ENCODE peak calls at places on chromosomes 4 and X, in nine cellular contexts. I is upper lobe of left lung; N is A549; A is lower lobe of right lung; R is CD4-positive, alpha-beta T cell; D is GM23338; O is GM13977; Q is HFF-Myc; L is osteoblast. E is an unnamed sample.

GRCh38 chrX:49910344-49910743 is 12.1 kb upstream of the CLCN5 start:
- DNase-seq in Q (no peak), I (no peak), N (no peak), O (no peak), L (no peak), A (no peak), R (no peak), D (no peak), E (no peak)

GRCh38 chrX:2423293-2423692 is 77.5 kb downstream of the DHRSX start:
- DNase-seq in L (no peak), R (no peak), O (no peak), D (no peak), N (no peak), A (no peak), I (no peak), Q (no peak), E (no peak)

GRCh38 chrX:70509078-70509477 is 64.4 kb downstream of the DLG3 start:
- DNase-seq in A (no peak), O (no peak), D (no peak), R (no peak), I (no peak), L (no peak), Q (no peak), N (no peak), E (no peak)

GRCh38 chrX:47637546-47638195 is 7.9 kb upstream of the CFP start:
- DNase-seq in I (peak; percentile 87), A (peak; percentile 83), D (peak; percentile 72), Q (no peak), L (peak; percentile 94), N (no peak), R (no peak), O (peak; percentile 70), E (no peak)

GRCh38 chrX:107675365-107675654 is 47.0 kb downstream of the PRPS1 start:
- DNase-seq in A (no peak), L (no peak), D (no peak), R (no peak), N (no peak), Q (no peak), I (no peak), O (no peak), E (no peak)

GRCh38 chr4:40283968-40284367 is 51.2 kb upstream of the CHRNA9 start:
- DNase-seq in D (peak; percentile 47), N (peak; percentile 70), Q (no peak), O (no peak), I (no peak), A (no peak), L (no peak), R (peak; percentile 58), E (peak; percentile 19)

GRCh38 chr4:119543187-119543586 is 85.4 kb downstream of the PDE5A start:
- DNase-seq in Q (no peak), O (no peak), A (no peak), I (no peak), D (no peak), N (no peak), R (no peak), L (no peak), E (no peak)

GRCh38 chr4:41069268-41069667 is 145.1 kb downstream of the APBB2 start:
- DNase-seq in I (no peak), A (no peak), R (no peak), L (no peak), D (no peak), N (no peak), O (no peak), Q (no peak), E (no peak)

GRCh38 chr4:169030575-169030982 is 20.5 kb upstream of the CBR4 start:
- DNase-seq in I (no peak), L (no peak), R (no peak), A (no peak), N (peak; percentile 62), O (no peak), D (no peak), Q (no peak), E (no peak)

GRCh38 chr4:109296545-109296944 is 5.9 kb downstream of the COL25A1 start:
- DNase-seq in O (no peak), Q (no peak), I (no peak), D (no peak), L (no peak), A (no peak), N (no peak), R (no peak), E (no peak)

GRCh38 chrX:124228849-124229248 is 103.6 kb upstream of the TEX13D start:
- DNase-seq in D (peak; percentile 41), I (no peak), R (no peak), L (no peak), O (no peak), N (no peak), Q (no peak), A (no peak), E (no peak)

GRCh38 chr4:11312389-11312788 is 116.3 kb downstream of the HS3ST1 start:
- DNase-seq in L (no peak), Q (no peak), N (no peak), D (no peak), A (no peak), I (no peak), R (no peak), O (no peak), E (no peak)

GRCh38 chr4:78621395-78621794 is 69.8 kb downstream of the ANXA3 start:
- DNase-seq in O (no peak), L (no peak), N (no peak), R (no peak), Q (no peak), A (no peak), I (no peak), D (no peak), E (no peak)

GRCh38 chrX:122504026-122504425 is 680.1 kb upstream of the GRIA3 start:
- DNase-seq in N (no peak), O (no peak), R (no peak), A (no peak), I (no peak), Q (no peak), L (no peak), D (no peak), E (no peak)

GRCh38 chr4:134780244-134780643 is 578.7 kb upstream of the PABPC4L start:
- DNase-seq in R (no peak), O (no peak), Q (no peak), A (no peak), N (no peak), I (no peak), D (no peak), L (no peak), E (no peak)

GRCh38 chr4:134773497-134774000 is 572.0 kb upstream of the PABPC4L start:
- DNase-seq in R (no peak), I (no peak), L (no peak), O (no peak), Q (no peak), N (no peak), A (no peak), D (no peak), E (no peak)

DNA sequence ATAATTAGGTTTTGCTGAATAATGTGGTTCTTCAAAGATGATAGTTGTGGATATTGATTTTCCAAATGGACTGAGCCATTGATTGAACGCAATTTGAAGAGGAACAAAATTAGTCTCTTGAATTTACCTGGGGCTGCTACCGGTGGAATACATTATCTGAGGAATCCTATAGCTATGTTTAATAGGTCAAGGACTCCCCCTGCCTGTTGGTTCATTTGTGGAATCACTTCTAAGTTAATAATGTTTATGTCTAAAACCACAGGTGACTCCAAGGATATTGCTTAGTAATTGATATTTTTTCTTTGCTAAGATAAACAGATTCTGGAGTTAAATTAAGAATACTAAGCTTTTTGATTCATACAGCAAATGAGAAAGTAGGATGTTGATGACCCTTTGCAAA is 576.0 kb upstream of the PABPC4L start:
- DNase-seq in D (peak; percentile 68), A (no peak), N (peak; percentile 3), L (no peak), I (no peak), O (no peak), R (no peak), Q (no peak), E (no peak)
- TF ChIP-seq CTCF in D (peak; percentile 62), A (peak; percentile 22), N (peak; percentile 6), L (no peak), I (peak; percentile 29), O (peak; percentile 18), R (no peak), Q (no peak), E (no peak)

GRCh38 chrX:21382715-21383114 is 8.5 kb downstream of the CNKSR2 start:
- DNase-seq in Q (no peak), N (peak; percentile 16), O (no peak), R (no peak), A (no peak), I (no peak), L (no peak), D (no peak), E (no peak)
- TF ChIP-seq CTCF in Q (no peak), N (no peak), O (no peak), R (peak; percentile 40), A (peak; percentile 10), I (no peak), L (peak; percentile 22), D (peak; percentile 31), E (no peak)

GRCh38 chr4:163679189-163679588 is 184.7 kb downstream of the TMA16 start:
- DNase-seq in Q (no peak), A (no peak), O (no peak), D (peak; percentile 19), L (no peak), I (no peak), R (no peak), N (peak; percentile 44), E (no peak)
- TF ChIP-seq CTCF in Q (no peak), A (no peak), O (no peak), D (peak; percentile 31), L (peak; percentile 36), I (no peak), R (no peak), N (peak; percentile 20), E (no peak)

GRCh38 chr4:139700568-139700967 is 34.9 kb downstream of the MGST2 start:
- DNase-seq in R (no peak), L (no peak), N (no peak), Q (no peak), I (no peak), A (no peak), O (no peak), D (no peak), E (no peak)

GRCh38 chr4:139710073-139710472 is 44.5 kb downstream of the MGST2 start:
- DNase-seq in L (no peak), Q (no peak), A (no peak), O (no peak), I (no peak), N (no peak), D (no peak), R (no peak), E (no peak)

GRCh38 chr4:139709660-139710059 is 44.0 kb downstream of the MGST2 start:
- DNase-seq in R (no peak), O (no peak), I (no peak), A (no peak), D (no peak), N (no peak), L (no peak), Q (no peak), E (no peak)

GRCh38 chr4:139704915-139705485 is 39.4 kb downstream of the MGST2 start:
- DNase-seq in L (no peak), R (no peak), D (peak; percentile 43), Q (no peak), N (peak; percentile 41), O (no peak), I (no peak), A (no peak), E (no peak)
- TF ChIP-seq CTCF in L (peak; percentile 31), R (no peak), D (peak; percentile 61), Q (no peak), N (no peak), O (no peak), I (no peak), A (no peak), E (no peak)